ENCODE peak calls at places on chromosome 17, in ten cellular contexts. One of them, this sample, is unnamed.
A peak's percentile ranks its signal among the peaks of the same experiment; 100 is the strongest.

GRCh38 chr17:20278805-20279204 is 188.5 kb downstream of the LGALS9B start:
- DNase-seq in stomach: no peak
- DNase-seq in colonic mucosa: no peak
- DNase-seq in lung: no peak
- DNase-seq in fibroblast of lung: no peak
- DNase-seq in breast epithelium: no peak
- DNase-seq in fibroblast of pulmonary artery: no peak
- DNase-seq in IMR-90: no peak
- DNase-seq in AG09309: no peak
- DNase-seq in Peyer's patch: no peak
- DNase-seq in this sample: no peak

GRCh38 chr17:44607836-44608690 is 48.2 kb upstream of the MEIOC start:
- DNase-seq in AG09309: no peak
- DNase-seq in colonic mucosa: no peak
- DNase-seq in stomach: no peak
- DNase-seq in fibroblast of pulmonary artery: no peak
- DNase-seq in breast epithelium: no peak
- DNase-seq in lung: no peak
- DNase-seq in IMR-90: peak; percentile 74
- DNase-seq in Peyer's patch: no peak
- DNase-seq in fibroblast of lung: peak; percentile 53
- DNase-seq in this sample: no peak

GRCh38 chr17:28366605-28367004 is 1.6 kb upstream of the SEBOX start:
- DNase-seq in fibroblast of lung: no peak
- DNase-seq in IMR-90: no peak
- DNase-seq in fibroblast of pulmonary artery: no peak
- DNase-seq in breast epithelium: no peak
- DNase-seq in stomach: no peak
- DNase-seq in lung: no peak
- DNase-seq in AG09309: no peak
- DNase-seq in colonic mucosa: no peak
- DNase-seq in Peyer's patch: no peak
- DNase-seq in this sample: no peak

GRCh38 chr17:65556014-65556909 is 5.2 kb downstream of the AXIN2 start:
- DNase-seq in Peyer's patch: peak; percentile 71
- DNase-seq in lung: peak; percentile 90
- DNase-seq in AG09309: no peak
- DNase-seq in colonic mucosa: peak; percentile 97
- DNase-seq in breast epithelium: peak; percentile 58
- DNase-seq in fibroblast of lung: peak; percentile 70
- DNase-seq in stomach: peak; percentile 89
- DNase-seq in fibroblast of pulmonary artery: peak; percentile 72
- DNase-seq in IMR-90: peak; percentile 50
- DNase-seq in this sample: no peak

GRCh38 chr17:42045719-42046118 is 4.7 kb downstream of the C17orf113 start:
- DNase-seq in fibroblast of pulmonary artery: no peak
- DNase-seq in lung: no peak
- DNase-seq in Peyer's patch: no peak
- DNase-seq in AG09309: no peak
- DNase-seq in IMR-90: no peak
- DNase-seq in breast epithelium: no peak
- DNase-seq in colonic mucosa: no peak
- DNase-seq in stomach: no peak
- DNase-seq in fibroblast of lung: no peak
- DNase-seq in this sample: no peak

GRCh38 chr17:11086623-11087022 is 154.4 kb upstream of the SHISA6 start:
- DNase-seq in AG09309: no peak
- DNase-seq in fibroblast of pulmonary artery: no peak
- DNase-seq in colonic mucosa: no peak
- DNase-seq in Peyer's patch: no peak
- DNase-seq in lung: no peak
- DNase-seq in IMR-90: no peak
- DNase-seq in stomach: no peak
- DNase-seq in fibroblast of lung: no peak
- DNase-seq in breast epithelium: no peak
- DNase-seq in this sample: no peak

GRCh38 chr17:41015473-41015872 is 6.5 kb upstream of the KRTAP3-1 start:
- DNase-seq in stomach: no peak
- DNase-seq in IMR-90: no peak
- DNase-seq in Peyer's patch: no peak
- DNase-seq in lung: no peak
- DNase-seq in fibroblast of pulmonary artery: no peak
- DNase-seq in fibroblast of lung: no peak
- DNase-seq in breast epithelium: no peak
- DNase-seq in AG09309: no peak
- DNase-seq in colonic mucosa: no peak
- DNase-seq in this sample: no peak

GRCh38 chr17:75113798-75114551 is 4.2 kb downstream of the ARMC7 start:
- DNase-seq in colonic mucosa: peak; percentile 96
- DNase-seq in fibroblast of pulmonary artery: peak; percentile 94
- DNase-seq in AG09309: peak; percentile 68
- DNase-seq in Peyer's patch: peak; percentile 95
- DNase-seq in IMR-90: peak; percentile 89
- DNase-seq in lung: peak; percentile 93
- DNase-seq in stomach: peak; percentile 94
- DNase-seq in fibroblast of lung: peak; percentile 94
- DNase-seq in breast epithelium: peak; percentile 88
- DNase-seq in this sample: no peak

GRCh38 chr17:83091257-83092141 is 12.1 kb downstream of the METRNL start:
- DNase-seq in IMR-90: no peak
- DNase-seq in breast epithelium: no peak
- DNase-seq in Peyer's patch: no peak
- DNase-seq in stomach: peak; percentile 89
- DNase-seq in fibroblast of lung: no peak
- DNase-seq in fibroblast of pulmonary artery: no peak
- DNase-seq in lung: peak; percentile 69
- DNase-seq in colonic mucosa: peak; percentile 93
- DNase-seq in AG09309: no peak
- DNase-seq in this sample: no peak

GRCh38 chr17:59666235-59666634 is 41.0 kb downstream of the PTRH2 start:
- DNase-seq in colonic mucosa: no peak
- DNase-seq in Peyer's patch: no peak
- DNase-seq in fibroblast of pulmonary artery: peak; percentile 25
- DNase-seq in breast epithelium: no peak
- DNase-seq in lung: no peak
- DNase-seq in stomach: no peak
- DNase-seq in fibroblast of lung: peak; percentile 14
- DNase-seq in AG09309: no peak
- DNase-seq in IMR-90: no peak
- DNase-seq in this sample: no peak

GRCh38 chr17:69331746-69332145 is 4.8 kb upstream of the ABCA5 start:
- DNase-seq in fibroblast of lung: no peak
- DNase-seq in stomach: no peak
- DNase-seq in lung: no peak
- DNase-seq in Peyer's patch: no peak
- DNase-seq in breast epithelium: no peak
- DNase-seq in IMR-90: no peak
- DNase-seq in colonic mucosa: no peak
- DNase-seq in fibroblast of pulmonary artery: no peak
- DNase-seq in AG09309: no peak
- DNase-seq in this sample: no peak

GRCh38 chr17:69339937-69340336 is 13.0 kb upstream of the ABCA5 start:
- DNase-seq in fibroblast of lung: peak; percentile 37
- DNase-seq in stomach: no peak
- DNase-seq in fibroblast of pulmonary artery: no peak
- DNase-seq in lung: no peak
- DNase-seq in colonic mucosa: no peak
- DNase-seq in IMR-90: no peak
- DNase-seq in Peyer's patch: no peak
- DNase-seq in breast epithelium: no peak
- DNase-seq in AG09309: no peak
- DNase-seq in this sample: no peak

GRCh38 chr17:69335018-69335417 is 8.1 kb upstream of the ABCA5 start:
- DNase-seq in lung: no peak
- DNase-seq in colonic mucosa: no peak
- DNase-seq in fibroblast of lung: peak; percentile 78
- DNase-seq in stomach: no peak
- DNase-seq in Peyer's patch: no peak
- DNase-seq in AG09309: no peak
- DNase-seq in fibroblast of pulmonary artery: peak; percentile 65
- DNase-seq in IMR-90: peak; percentile 60
- DNase-seq in breast epithelium: no peak
- DNase-seq in this sample: no peak

GRCh38 chr17:69336996-69337395 is 10.1 kb upstream of the ABCA5 start:
- DNase-seq in lung: no peak
- DNase-seq in fibroblast of lung: no peak
- DNase-seq in IMR-90: no peak
- DNase-seq in stomach: no peak
- DNase-seq in breast epithelium: no peak
- DNase-seq in Peyer's patch: no peak
- DNase-seq in colonic mucosa: no peak
- DNase-seq in fibroblast of pulmonary artery: no peak
- DNase-seq in AG09309: no peak
- DNase-seq in this sample: no peak

DNA sequence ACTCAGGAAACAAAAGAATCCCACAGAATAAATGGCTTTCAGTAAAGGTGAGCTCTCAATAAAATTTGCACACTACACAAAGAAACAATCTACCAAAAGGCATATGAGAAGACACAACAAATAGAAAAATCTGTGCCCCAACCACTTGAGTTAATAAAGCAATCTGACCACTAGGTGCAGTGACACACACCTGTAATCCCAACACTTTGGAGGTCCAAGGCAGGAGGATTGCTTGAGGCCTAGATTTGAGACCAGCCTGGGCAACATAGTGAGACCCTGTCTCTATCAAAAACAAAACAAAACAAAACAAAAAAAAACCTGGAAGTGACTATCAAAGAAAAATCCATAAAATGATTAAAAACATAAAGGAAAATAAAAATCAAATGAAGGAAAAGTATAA is 9.6 kb upstream of the ABCA5 start:
- DNase-seq in breast epithelium: no peak
- DNase-seq in IMR-90: no peak
- DNase-seq in fibroblast of pulmonary artery: no peak
- DNase-seq in stomach: no peak
- DNase-seq in colonic mucosa: no peak
- DNase-seq in AG09309: no peak
- DNase-seq in Peyer's patch: no peak
- DNase-seq in lung: no peak
- DNase-seq in fibroblast of lung: no peak
- DNase-seq in this sample: no peak
- TF ChIP-seq CTCF in breast epithelium: no peak
- TF ChIP-seq CTCF in IMR-90: no peak
- TF ChIP-seq CTCF in fibroblast of pulmonary artery: no peak
- TF ChIP-seq CTCF in stomach: no peak
- TF ChIP-seq CTCF in colonic mucosa: no peak
- TF ChIP-seq CTCF in AG09309: no peak
- TF ChIP-seq CTCF in Peyer's patch: no peak
- TF ChIP-seq CTCF in lung: no peak
- TF ChIP-seq CTCF in fibroblast of lung: no peak
- TF ChIP-seq CTCF in this sample: no peak

GRCh38 chr17:14202388-14203166 is 34.1 kb downstream of the CDRT15 start:
- DNase-seq in colonic mucosa: no peak
- DNase-seq in IMR-90: no peak
- DNase-seq in stomach: no peak
- DNase-seq in Peyer's patch: no peak
- DNase-seq in lung: no peak
- DNase-seq in breast epithelium: no peak
- DNase-seq in fibroblast of pulmonary artery: no peak
- DNase-seq in fibroblast of lung: no peak
- DNase-seq in AG09309: no peak
- DNase-seq in this sample: no peak
- H3K4me3 ChIP-seq in colonic mucosa: no peak overlapping the region
- H3K4me3 ChIP-seq in IMR-90: no peak overlapping the region
- H3K4me3 ChIP-seq in stomach: no peak overlapping the region
- H3K4me3 ChIP-seq in Peyer's patch: no peak overlapping the region
- H3K4me3 ChIP-seq in lung: no peak overlapping the region
- H3K4me3 ChIP-seq in breast epithelium: no peak overlapping the region
- H3K4me3 ChIP-seq in fibroblast of pulmonary artery: no peak overlapping the region
- H3K4me3 ChIP-seq in fibroblast of lung: no peak overlapping the region
- H3K4me3 ChIP-seq in AG09309: no peak overlapping the region
- H3K4me3 ChIP-seq in this sample: no peak overlapping the region

DNA sequence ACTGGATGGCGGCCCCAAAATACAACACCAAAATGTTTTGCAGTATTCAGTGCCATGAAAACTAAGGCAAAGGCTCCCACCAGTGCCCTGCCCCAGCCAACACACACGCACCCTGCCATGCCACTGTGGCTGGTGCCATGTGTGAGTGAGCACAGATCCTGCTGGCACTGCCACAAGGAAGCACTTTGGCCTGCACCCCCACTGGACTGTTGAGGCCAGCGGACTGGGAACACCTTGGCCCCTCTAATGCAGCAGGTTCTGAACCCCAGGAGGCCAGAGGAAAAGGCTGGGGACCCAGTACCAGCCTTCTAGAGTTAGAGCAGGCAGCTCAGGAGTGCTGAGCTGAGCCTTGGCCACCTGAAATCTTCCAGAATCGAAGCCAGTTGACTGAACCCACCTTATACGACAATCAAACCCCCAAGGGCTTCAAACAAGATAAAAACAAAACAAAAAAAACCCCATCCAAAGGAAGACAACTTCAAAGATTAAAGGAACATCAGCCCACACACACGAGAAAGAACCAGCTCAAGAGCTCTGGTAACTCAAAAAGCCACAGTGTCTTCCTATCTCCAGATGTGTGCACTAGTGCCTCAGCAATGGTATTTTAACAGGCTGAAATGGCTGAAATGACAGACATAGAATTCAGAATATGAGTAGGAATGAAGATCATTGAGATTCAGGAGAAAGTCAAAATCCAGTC is 21.5 kb downstream of the NLRP1 start:
- DNase-seq in breast epithelium: no peak
- DNase-seq in AG09309: no peak
- DNase-seq in fibroblast of pulmonary artery: no peak
- DNase-seq in stomach: no peak
- DNase-seq in fibroblast of lung: no peak
- DNase-seq in lung: no peak
- DNase-seq in IMR-90: no peak
- DNase-seq in colonic mucosa: no peak
- DNase-seq in Peyer's patch: no peak
- DNase-seq in this sample: no peak
- TF ChIP-seq CTCF in breast epithelium: no peak
- TF ChIP-seq CTCF in AG09309: no peak
- TF ChIP-seq CTCF in fibroblast of pulmonary artery: no peak
- TF ChIP-seq CTCF in stomach: no peak
- TF ChIP-seq CTCF in fibroblast of lung: no peak
- TF ChIP-seq CTCF in lung: no peak
- TF ChIP-seq CTCF in IMR-90: no peak
- TF ChIP-seq CTCF in colonic mucosa: no peak
- TF ChIP-seq CTCF in Peyer's patch: no peak
- TF ChIP-seq CTCF in this sample: no peak

DNA sequence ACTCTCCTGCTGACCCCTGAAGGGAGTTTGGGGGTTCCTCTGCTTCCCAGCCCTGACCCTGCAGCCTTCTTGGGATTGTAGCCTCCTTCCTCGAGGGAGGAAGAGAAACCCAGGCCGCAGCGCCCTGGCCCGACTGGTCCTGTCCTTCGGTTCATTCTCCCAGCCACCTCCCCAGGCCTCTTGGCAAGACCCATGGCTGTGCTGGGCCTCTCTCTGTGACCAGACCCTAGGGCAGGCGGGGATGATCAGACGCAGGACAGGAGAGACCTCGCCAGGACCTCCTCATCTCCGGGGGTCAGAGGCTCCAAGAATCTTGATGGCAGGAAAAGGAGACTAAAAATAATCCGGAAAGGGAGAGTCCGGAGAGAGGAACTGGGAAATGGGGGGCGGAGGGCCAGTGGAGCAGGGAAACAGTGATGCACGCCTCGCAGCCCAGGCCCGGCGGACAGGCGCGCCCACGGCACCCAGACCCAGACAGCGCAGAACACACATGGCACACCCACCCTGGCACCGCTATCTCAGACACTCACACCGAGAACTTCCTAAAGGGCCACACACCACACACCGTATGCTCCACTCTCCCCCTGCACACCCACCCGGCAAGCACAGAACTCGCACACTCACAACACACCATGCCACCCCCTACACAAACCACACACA is 1.2 kb downstream of the ARHGEF15 start:
- DNase-seq in colonic mucosa: no peak
- DNase-seq in AG09309: no peak
- DNase-seq in fibroblast of lung: no peak
- DNase-seq in stomach: no peak
- DNase-seq in Peyer's patch: no peak
- DNase-seq in breast epithelium: no peak
- DNase-seq in IMR-90: no peak
- DNase-seq in fibroblast of pulmonary artery: no peak
- DNase-seq in lung: no peak
- DNase-seq in this sample: no peak
- H3K4me3 ChIP-seq in colonic mucosa: no peak overlapping the region
- H3K4me3 ChIP-seq in AG09309: no peak overlapping the region
- H3K4me3 ChIP-seq in fibroblast of lung: no peak overlapping the region
- H3K4me3 ChIP-seq in stomach: peak overlapping the region; percentile 7
- H3K4me3 ChIP-seq in Peyer's patch: peak overlapping the region; percentile 26
- H3K4me3 ChIP-seq in breast epithelium: peak overlapping the region; percentile 52
- H3K4me3 ChIP-seq in IMR-90: no peak overlapping the region
- H3K4me3 ChIP-seq in fibroblast of pulmonary artery: no peak overlapping the region
- H3K4me3 ChIP-seq in lung: peak overlapping the region; percentile 59
- H3K4me3 ChIP-seq in this sample: no peak overlapping the region